ENCODE peak calls at places on chromosomes 13 and 19, in nine cellular contexts. F is RCC 7860; D is NCI-H446 treated with DMSO at 0.1 percent for 48 hours; L is NCI-H1092; E is natural killer cell treated with Interleukin-12 subunit alpha and Interleukin-12 subunit beta and Interleukin-15 and Interleukin-18, amount 100 ng/mL, for 72 hours; G is heart right ventricle; I is stimulated activated naive B cell treated with anti-CD40 and anti-IgM and Interleukin-4, amounts not matched to agents 10 μg/mL and 1 μg/mL and 100 μg/mL, for 72 hours; U is mucosa of descending colon; P is tibial nerve. K is an unnamed sample.

GRCh38 chr13:99658266-99658991 is 157.2 kb downstream of the TM9SF2 start:
- DNase-seq in F (peak), D (peak), L (peak), E (peak), G (peak), I (peak), U (peak), P (peak), K (peak)

GRCh38 chr13:26442541-26442940 is 114.9 kb upstream of the WASF3 start:
- DNase-seq in F (no peak), D (no peak), L (no peak), E (no peak), G (no peak), I (no peak), U (no peak), P (no peak), K (no peak)

GRCh38 chr19:5339950-5340636 is 519 bp downstream of the PTPRS start:
- DNase-seq in F (no peak), D (no peak), L (no peak), E (no peak), G (no peak), I (no peak), U (no peak), P (no peak), K (no peak)

GRCh38 chr19:8238251-8238650 is 29.1 kb downstream of the CERS4 start:
- DNase-seq in F (no peak), D (peak), L (no peak), E (no peak), G (peak), I (no peak), U (no peak), P (no peak), K (no peak)

GRCh38 chr13:32639502-32640105 is 53.4 kb downstream of the PDS5B start:
- DNase-seq in F (peak), D (peak), L (no peak), E (peak), G (peak), I (no peak), U (peak), P (peak), K (peak)

GRCh38 chr19:54302252-54302651 is 10.7 kb downstream of the LILRA5 start:
- DNase-seq in F (no peak), D (no peak), L (no peak), E (no peak), G (no peak), I (no peak), U (no peak), P (no peak), K (no peak)

GRCh38 chr19:5268801-5269200 is 71.8 kb downstream of the PTPRS start:
- DNase-seq in F (no peak), D (no peak), L (no peak), E (no peak), G (no peak), I (no peak), U (no peak), P (no peak), K (no peak)

GRCh38 chr19:50417138-50417849 is 1.4 kb upstream of the SPIB start:
- DNase-seq in F (no peak), D (no peak), L (no peak), E (no peak), G (no peak), I (peak), U (peak), P (no peak), K (no peak)

GRCh38 chr19:18478545-18479311 is 40.8 kb upstream of the ISYNA1 start:
- DNase-seq in F (peak), D (no peak), L (no peak), E (peak), G (peak), I (peak), U (peak), P (peak), K (peak)